ENCODE peak calls at places on chromosomes 6 and 20, in seven cellular contexts. C, T, E, B, Z, R and W are unnamed samples.

GRCh38 chr6:129923520-129923919 is 62.4 kb upstream of the TMEM244 start:
- DNase-seq in C (no peak), T (no peak), E (peak; percentile 57), B (peak; percentile 81), Z (no peak), R (no peak), W (no peak)

GRCh38 chr6:20559924-20560551 is 25.8 kb downstream of the CDKAL1 start:
- DNase-seq in C (no peak), T (no peak), E (no peak), B (no peak), Z (no peak), R (no peak), W (no peak)

GRCh38 chr6:154521412-154521811 is 10.9 kb upstream of the CNKSR3 start:
- DNase-seq in C (no peak), T (no peak), E (no peak), B (no peak), Z (no peak), R (peak; percentile 5), W (no peak)

GRCh38 chr20:45817652-45818194 is 5.3 kb downstream of the UBE2C start:
- DNase-seq in C (no peak), T (no peak), E (peak; percentile 92), B (peak; percentile 81), Z (peak; percentile 52), R (no peak), W (no peak)

GRCh38 chr6:109978174-109979032 is at the start of gene GPR6:
- DNase-seq in C (peak; percentile 43), T (peak; percentile 25), E (peak; percentile 27), B (peak; percentile 34), Z (peak; percentile 57), R (peak; percentile 23), W (peak; percentile 25)

GRCh38 chr20:34715384-34715783 is 11.2 kb downstream of the TP53INP2 start:
- DNase-seq in C (no peak), T (no peak), E (no peak), B (peak; percentile 4), Z (no peak), R (no peak), W (no peak)

GRCh38 chr20:50992733-50993457 is 30.0 kb downstream of the KCNG1 start:
- DNase-seq in C (no peak), T (peak; percentile 51), E (peak; percentile 61), B (peak; percentile 69), Z (peak; percentile 79), R (peak; percentile 72), W (no peak)

GRCh38 chr6:79031821-79032590 is 46.0 kb downstream of the PHIP start:
- DNase-seq in C (no peak), T (no peak), E (peak; percentile 84), B (peak; percentile 63), Z (peak; percentile 39), R (no peak), W (no peak)

GRCh38 chr6:147203311-147204059 is 732 bp upstream of the STXBP5 start:
- DNase-seq in C (peak; percentile 43), T (peak; percentile 81), E (peak; percentile 60), B (peak; percentile 76), Z (peak; percentile 81), R (peak; percentile 67), W (peak; percentile 80)

GRCh38 chr6:26597389-26597766 is 625 bp downstream of the ABT1 start:
- DNase-seq in C (no peak), T (no peak), E (no peak), B (no peak), Z (no peak), R (no peak), W (no peak)

GRCh38 chr20:51531141-51531710 is 11.3 kb downstream of the NFATC2 start:
- DNase-seq in C (no peak), T (no peak), E (peak; percentile 39), B (peak; percentile 36), Z (peak; percentile 96), R (no peak), W (no peak)

GRCh38 chr6:140485740-140486467 is 1111.5 kb upstream of the CITED2 start:
- DNase-seq in C (no peak), T (no peak), E (peak; percentile 95), B (peak; percentile 95), Z (peak; percentile 82), R (no peak), W (no peak)

GRCh38 chr6:4316867-4317400 is 181.6 kb upstream of the ECI2 start:
- DNase-seq in C (no peak), T (peak; percentile 71), E (peak; percentile 90), B (peak; percentile 90), Z (peak; percentile 76), R (no peak), W (no peak)

GRCh38 chr6:44309092-44309491 is 4.1 kb downstream of the AARS2 start:
- DNase-seq in C (no peak), T (no peak), E (peak; percentile 76), B (peak; percentile 85), Z (peak; percentile 96), R (no peak), W (no peak)

GRCh38 chr6:73538116-73538779 is 17.4 kb upstream of the EEF1A1 start:
- DNase-seq in C (no peak), T (no peak), E (no peak), B (no peak), Z (no peak), R (no peak), W (no peak)

GRCh38 chr6:119148102-119148824 is 69.8 kb upstream of the FAM184A start:
- DNase-seq in C (no peak), T (no peak), E (peak; percentile 81), B (peak; percentile 83), Z (peak; percentile 70), R (peak; percentile 53), W (no peak)

GRCh38 chr6:158752613-158753012 is 66.6 kb downstream of the EZR start:
- DNase-seq in C (peak; percentile 93), T (no peak), E (no peak), B (no peak), Z (peak; percentile 8), R (no peak), W (peak; percentile 85)

GRCh38 chr6:56540232-56540631 is 102.5 kb downstream of the DST start:
- DNase-seq in C (no peak), T (no peak), E (no peak), B (no peak), Z (no peak), R (no peak), W (no peak)

GRCh38 chr20:1377984-1378742 is 14.7 kb downstream of the FKBP1A start:
- DNase-seq in C (no peak), T (no peak), E (peak; percentile 73), B (peak; percentile 67), Z (peak; percentile 90), R (no peak), W (no peak)

GRCh38 chr6:154410619-154411044 is 54.0 kb upstream of the IPCEF1 start:
- DNase-seq in C (no peak), T (peak; percentile 28), E (peak; percentile 98), B (peak; percentile 97), Z (peak; percentile 86), R (no peak), W (no peak)

GRCh38 chr6:62285612-62286469 is at the start of gene KHDRBS2:
- DNase-seq in C (peak; percentile 88), T (peak; percentile 83), E (no peak), B (no peak), Z (peak; percentile 2), R (peak; percentile 91), W (peak; percentile 93)

GRCh38 chr6:139135578-139136545 is 982 bp downstream of the HECA start:
- DNase-seq in C (peak; percentile 21), T (peak; percentile 78), E (no peak), B (peak; percentile 11), Z (peak; percentile 39), R (peak; percentile 47), W (peak; percentile 33)

GRCh38 chr6:1315560-1316386 is 3.9 kb downstream of the FOXQ1 start:
- DNase-seq in C (no peak), T (no peak), E (no peak), B (no peak), Z (no peak), R (no peak), W (no peak)

GRCh38 chr20:23366384-23366783 is 4.4 kb downstream of the GZF1 start:
- DNase-seq in C (no peak), T (no peak), E (no peak), B (no peak), Z (peak; percentile 24), R (peak; percentile 53), W (no peak)
- H3K27ac ChIP-seq in C (no peak overlapping the region), T (no peak overlapping the region), E (no peak overlapping the region), B (no peak overlapping the region), Z (no peak overlapping the region), R (peak overlapping the region; percentile 43), W (peak overlapping the region; percentile 20)

GRCh38 chr6:168119539-168119938 is 40.5 kb upstream of the FRMD1 start:
- DNase-seq in C (no peak), T (no peak), E (no peak), B (no peak), Z (no peak), R (no peak), W (no peak)

GRCh38 chr6:168122011-168122410 is 43.0 kb upstream of the FRMD1 start:
- DNase-seq in C (no peak), T (no peak), E (no peak), B (no peak), Z (no peak), R (no peak), W (no peak)

GRCh38 chr6:168120390-168121307 is 41.6 kb upstream of the FRMD1 start:
- DNase-seq in C (no peak), T (no peak), E (no peak), B (no peak), Z (no peak), R (no peak), W (no peak)

GRCh38 chr6:168122521-168122920 is 43.5 kb upstream of the FRMD1 start:
- DNase-seq in C (no peak), T (no peak), E (no peak), B (no peak), Z (no peak), R (no peak), W (peak; percentile 16)

DNA sequence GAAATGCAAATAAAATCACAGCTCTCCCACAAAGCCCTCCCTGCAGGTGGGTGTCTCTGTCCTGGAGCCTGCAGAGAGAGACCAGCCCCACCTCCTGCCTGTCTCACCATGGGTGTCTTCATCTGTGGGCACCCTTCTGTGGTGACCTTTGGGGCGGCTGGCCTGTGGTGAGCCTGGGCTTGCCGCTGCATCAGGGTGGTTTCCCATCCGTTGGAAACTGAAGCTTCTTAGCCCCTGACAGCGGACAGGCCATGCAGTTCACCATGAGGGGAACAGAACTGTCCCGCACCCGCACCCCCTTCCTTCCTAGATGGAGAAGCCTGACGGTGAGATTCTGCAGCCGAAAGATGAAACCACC is 42.3 kb upstream of the FRMD1 start:
- DNase-seq in C (no peak), T (no peak), E (no peak), B (no peak), Z (no peak), R (no peak), W (no peak)
- H3K27ac ChIP-seq in C (no peak overlapping the region), T (no peak overlapping the region), E (no peak overlapping the region), B (no peak overlapping the region), Z (no peak overlapping the region), R (no peak overlapping the region), W (no peak overlapping the region)

GRCh38 chr6:108584323-108584722 is 23.6 kb downstream of the FOXO3 start:
- DNase-seq in C (no peak), T (no peak), E (no peak), B (no peak), Z (no peak), R (no peak), W (no peak)
- H3K27ac ChIP-seq in C (no peak overlapping the region), T (peak overlapping the region; percentile 77), E (no peak overlapping the region), B (no peak overlapping the region), Z (no peak overlapping the region), R (peak overlapping the region; percentile 80), W (no peak overlapping the region)

DNA sequence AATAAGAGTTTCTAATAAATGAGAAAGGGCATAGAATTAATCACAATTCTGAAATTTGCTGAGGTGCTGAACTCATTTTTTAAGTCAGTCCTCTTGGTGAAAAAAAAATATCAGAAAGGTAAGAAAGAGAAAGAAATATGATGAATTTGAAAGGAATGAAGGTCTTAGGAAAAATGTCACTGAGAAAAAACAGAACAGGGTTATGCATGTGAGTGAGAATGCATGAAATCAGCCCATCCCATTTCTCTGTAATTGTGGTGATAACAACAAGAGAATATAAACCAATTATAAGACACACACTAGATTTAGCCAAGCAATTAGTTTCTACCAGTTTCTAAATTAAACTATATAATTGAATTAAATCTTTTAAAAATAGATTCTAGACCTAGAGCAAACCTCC is 138.9 kb downstream of the TBX18 start:
- DNase-seq in C (no peak), T (no peak), E (peak; percentile 42), B (no peak), Z (no peak), R (no peak), W (no peak)
- H3K27ac ChIP-seq in C (no peak overlapping the region), T (no peak overlapping the region), E (peak overlapping the region; percentile 96), B (no peak overlapping the region), Z (no peak overlapping the region), R (no peak overlapping the region), W (no peak overlapping the region)